ENCODE peak calls at places on chromosomes 3 and 15, in nine cellular contexts. U is stimulated activated effector memory CD8-positive, alpha-beta T cell treated with anti-CD3 and anti-CD28 coated beads, Interleukin-12 subunit alpha, Interleukin-12 subunit beta, amount 100 ng/mL, for 72 hours; T is right cardiac atrium; V is left lobe of liver; H is heart right ventricle; K is right lobe of liver; O is left cardiac atrium; M is natural killer cell; E is gastroesophageal sphincter. X is an unnamed sample.

GRCh38 chr3:2657408-2657807 is 452.8 kb downstream of the IL5RA start:
- ATAC-seq in U (no peak), T (no peak), V (no peak), H (no peak), K (no peak), O (no peak), M (no peak), E (no peak), X (no peak)

GRCh38 chr15:33068531-33068990 is 126.0 kb downstream of the FMN1 start:
- ATAC-seq in U (no peak), T (peak; percentile 87), V (peak; percentile 61), H (peak; percentile 82), K (peak; percentile 67), O (peak; percentile 80), M (no peak), E (peak; percentile 59), X (no peak)

GRCh38 chr3:7461202-7461825 is 600.4 kb downstream of the GRM7 start:
- ATAC-seq in U (no peak), T (no peak), V (no peak), H (no peak), K (no peak), O (no peak), M (no peak), E (no peak), X (no peak)

GRCh38 chr15:100167884-100168375 is 173.8 kb downstream of the ADAMTS17 start:
- ATAC-seq in U (no peak), T (peak; percentile 80), V (peak; percentile 80), H (peak; percentile 79), K (peak; percentile 90), O (peak; percentile 67), M (no peak), E (peak; percentile 92), X (no peak)

GRCh38 chr15:37653018-37653417 is 281.4 kb upstream of the TMCO5A start:
- ATAC-seq in U (no peak), T (no peak), V (no peak), H (no peak), K (no peak), O (no peak), M (no peak), E (no peak), X (no peak)

GRCh38 chr3:48428088-48428862 is 1.6 kb downstream of the PLXNB1 start:
- ATAC-seq in U (no peak), T (no peak), V (peak; percentile 64), H (no peak), K (peak; percentile 69), O (peak; percentile 5), M (no peak), E (no peak), X (no peak)

GRCh38 chr3:94004301-94004910 is 24.0 kb downstream of the STX19 start:
- ATAC-seq in U (peak; percentile 60), T (peak; percentile 64), V (peak; percentile 97), H (peak; percentile 68), K (peak; percentile 96), O (peak; percentile 62), M (peak; percentile 93), E (peak; percentile 70), X (peak; percentile 67)

GRCh38 chr3:139251529-139251928 is 92.3 kb upstream of the MRPS22 start:
- ATAC-seq in U (no peak), T (peak; percentile 22), V (peak; percentile 94), H (no peak), K (peak; percentile 98), O (no peak), M (no peak), E (no peak), X (no peak)

GRCh38 chr3:188154758-188155574 is 1.0 kb downstream of the LPP start:
- ATAC-seq in U (no peak), T (no peak), V (peak; percentile 60), H (no peak), K (peak; percentile 39), O (no peak), M (no peak), E (no peak), X (peak; percentile 14)

GRCh38 chr3:101725192-101725889 is 927 bp downstream of the CEP97 start:
- ATAC-seq in U (peak; percentile 37), T (peak; percentile 41), V (peak; percentile 22), H (peak; percentile 45), K (peak; percentile 14), O (peak; percentile 26), M (peak; percentile 25), E (no peak), X (peak; percentile 19)

GRCh38 chr3:95460274-95460673 is 1354.1 kb upstream of the EPHA6 start:
- ATAC-seq in U (no peak), T (peak; percentile 89), V (peak; percentile 98), H (peak; percentile 87), K (peak; percentile 95), O (peak; percentile 72), M (no peak), E (peak; percentile 70), X (no peak)

GRCh38 chr3:187027531-187027936 is 97.2 kb downstream of the ST6GAL1 start:
- ATAC-seq in U (peak; percentile 49), T (no peak), V (no peak), H (no peak), K (peak; percentile 11), O (peak; percentile 7), M (peak; percentile 19), E (no peak), X (peak; percentile 50)

GRCh38 chr3:194046995-194047681 is 88.8 kb upstream of the HES1 start:
- ATAC-seq in U (no peak), T (peak; percentile 91), V (peak; percentile 90), H (peak; percentile 90), K (peak; percentile 98), O (peak; percentile 90), M (no peak), E (peak; percentile 77), X (peak; percentile 12)

GRCh38 chr3:32148356-32148755 is 41.9 kb downstream of the GPD1L start:
- ATAC-seq in U (no peak), T (no peak), V (no peak), H (no peak), K (no peak), O (no peak), M (no peak), E (no peak), X (no peak)

GRCh38 chr3:45026957-45027356 is 854 bp downstream of the CLEC3B start:
- ATAC-seq in U (no peak), T (peak; percentile 84), V (no peak), H (peak; percentile 88), K (peak; percentile 38), O (peak; percentile 78), M (no peak), E (peak; percentile 81), X (no peak)

GRCh38 chr3:184795493-184796198 is 16.3 kb upstream of the VPS8 start:
- ATAC-seq in U (no peak), T (peak; percentile 34), V (peak; percentile 36), H (no peak), K (peak; percentile 36), O (peak; percentile 31), M (no peak), E (no peak), X (no peak)

GRCh38 chr3:140540262-140540661 is 137.6 kb upstream of the TRIM42 start:
- ATAC-seq in U (no peak), T (no peak), V (no peak), H (no peak), K (no peak), O (no peak), M (no peak), E (no peak), X (no peak)

GRCh38 chr3:130963444-130963843 is 63.2 kb downstream of the ASTE1 start:
- ATAC-seq in U (no peak), T (no peak), V (no peak), H (no peak), K (no peak), O (no peak), M (no peak), E (no peak), X (no peak)

GRCh38 chr3:132265488-132265887 is 51.7 kb upstream of the ACP3 start:
- ATAC-seq in U (no peak), T (no peak), V (no peak), H (no peak), K (no peak), O (peak; percentile 32), M (no peak), E (no peak), X (no peak)

GRCh38 chr3:4517643-4518042 is 24.5 kb downstream of the ITPR1 start:
- ATAC-seq in U (peak; percentile 60), T (no peak), V (no peak), H (no peak), K (no peak), O (no peak), M (no peak), E (no peak), X (peak; percentile 52)

GRCh38 chr15:58771621-58772235 is 626 bp downstream of the MINDY2 start:
- ATAC-seq in U (peak; percentile 0), T (peak; percentile 44), V (peak; percentile 49), H (peak; percentile 35), K (peak; percentile 47), O (peak; percentile 52), M (no peak), E (peak; percentile 13), X (peak; percentile 1)

GRCh38 chr15:78265752-78266224 is 1.4 kb downstream of the DNAJA4 start:
- ATAC-seq in U (no peak), T (peak; percentile 67), V (no peak), H (peak; percentile 86), K (no peak), O (peak; percentile 70), M (no peak), E (peak; percentile 77), X (peak; percentile 69)

GRCh38 chr3:31312400-31312799 is 220.3 kb upstream of the STT3B start:
- ATAC-seq in U (no peak), T (no peak), V (no peak), H (no peak), K (no peak), O (no peak), M (no peak), E (no peak), X (no peak)

GRCh38 chr3:16427309-16427965 is 86.1 kb downstream of the RFTN1 start:
- ATAC-seq in U (no peak), T (peak; percentile 94), V (peak; percentile 76), H (peak; percentile 94), K (peak; percentile 86), O (peak; percentile 97), M (no peak), E (peak; percentile 93), X (no peak)

GRCh38 chr15:38076806-38077205 is 142.4 kb downstream of the TMCO5A start:
- ATAC-seq in U (no peak), T (no peak), V (no peak), H (no peak), K (no peak), O (no peak), M (no peak), E (no peak), X (no peak)

GRCh38 chr3:193910886-193911738 is 224.8 kb upstream of the HES1 start:
- ATAC-seq in U (peak; percentile 29), T (peak; percentile 55), V (peak; percentile 76), H (no peak), K (peak; percentile 46), O (peak; percentile 64), M (no peak), E (no peak), X (no peak)

GRCh38 chr15:71680079-71680461 is 130.3 kb upstream of the NR2E3 start:
- ATAC-seq in U (no peak), T (peak; percentile 30), V (no peak), H (no peak), K (no peak), O (no peak), M (no peak), E (no peak), X (no peak)